ENCODE peak calls at places on chromosomes 5 and 9, in eight cellular contexts. V is neural progenitor cell; R is RWPE1; W is HCT116; E is cardiac fibroblast; S is activated CD8-positive, alpha-beta T cell treated with anti-CD3 and anti-CD28 coated beads for 36 hours; B is AG10803; P is astrocyte of the cerebellum. H is an unnamed sample.

GRCh38 chr5:149773245-149774095 is 43.4 kb downstream of the PPARGC1B start:
- DNase-seq in V (no peak), R (no peak), W (no peak), E (no peak), S (no peak), B (no peak), P (no peak), H (no peak)

GRCh38 chr9:22033012-22033630 is 24.0 kb upstream of the CDKN2B start:
- DNase-seq in V (no peak), R (peak; percentile 62), W (no peak), E (no peak), S (no peak), B (no peak), P (no peak), H (no peak)

GRCh38 chr9:120846251-120846869 is 3.6 kb upstream of the PSMD5 start:
- DNase-seq in V (no peak), R (no peak), W (no peak), E (no peak), S (peak; percentile 43), B (no peak), P (no peak), H (no peak)

GRCh38 chr9:19656704-19657103 is 132.1 kb downstream of the SLC24A2 start:
- DNase-seq in V (no peak), R (no peak), W (no peak), E (no peak), S (no peak), B (no peak), P (no peak), H (no peak)

GRCh38 chr9:97518909-97519307 is 17.4 kb downstream of the TMOD1 start:
- DNase-seq in V (no peak), R (peak; percentile 71), W (no peak), E (peak; percentile 20), S (no peak), B (peak; percentile 76), P (peak; percentile 4), H (no peak)

GRCh38 chr9:84782228-84782866 is 112.8 kb downstream of the NTRK2 start:
- DNase-seq in V (no peak), R (no peak), W (no peak), E (peak; percentile 41), S (no peak), B (no peak), P (no peak), H (no peak)

GRCh38 chr5:147530801-147531389 is 21.0 kb upstream of the DPYSL3 start:
- DNase-seq in V (no peak), R (peak; percentile 91), W (no peak), E (peak; percentile 79), S (no peak), B (peak; percentile 76), P (peak; percentile 53), H (no peak)

GRCh38 chr5:62718368-62718767 is 139.7 kb downstream of the LRRC70 start:
- DNase-seq in V (no peak), R (no peak), W (no peak), E (peak; percentile 10), S (no peak), B (peak; percentile 1), P (no peak), H (no peak)

GRCh38 chr5:75885849-75886596 is 168.8 kb upstream of the POC5 start:
- DNase-seq in V (peak; percentile 45), R (no peak), W (no peak), E (no peak), S (no peak), B (no peak), P (no peak), H (no peak)

GRCh38 chr5:160076997-160077396 is 42.3 kb downstream of the PWWP2A start:
- DNase-seq in V (no peak), R (no peak), W (no peak), E (no peak), S (no peak), B (no peak), P (no peak), H (no peak)

GRCh38 chr9:134391319-134392231 is 65.3 kb downstream of the RXRA start:
- DNase-seq in V (no peak), R (no peak), W (no peak), E (no peak), S (peak; percentile 92), B (no peak), P (no peak), H (peak; percentile 79)

GRCh38 chr9:33446507-33447403 is 638 bp downstream of the AQP3 start:
- DNase-seq in V (peak; percentile 20), R (peak; percentile 78), W (no peak), E (peak; percentile 51), S (peak; percentile 82), B (peak; percentile 32), P (no peak), H (peak; percentile 87)

GRCh38 chr5:139178948-139179347 is 19.2 kb downstream of the SIL1 start:
- DNase-seq in V (peak; percentile 49), R (peak; percentile 66), W (no peak), E (peak; percentile 87), S (no peak), B (no peak), P (no peak), H (no peak)

GRCh38 chr9:35424356-35425352 is 65.3 kb upstream of the RUSC2 start:
- DNase-seq in V (peak; percentile 11), R (no peak), W (no peak), E (no peak), S (no peak), B (no peak), P (no peak), H (no peak)

GRCh38 chr9:109934499-109935214 is 154.7 kb downstream of the PALM2AKAP2 start:
- DNase-seq in V (no peak), R (no peak), W (no peak), E (no peak), S (peak; percentile 46), B (peak; percentile 43), P (no peak), H (peak; percentile 8)

GRCh38 chr5:88602584-88602983 is 280.4 kb downstream of the MEF2C start:
- DNase-seq in V (peak; percentile 13), R (no peak), W (peak; percentile 10), E (no peak), S (peak; percentile 36), B (no peak), P (no peak), H (no peak)
- TF ChIP-seq CTCF in V (peak; percentile 50), R (peak; percentile 47), W (peak; percentile 70), E (no peak), S (peak; percentile 67), B (peak; percentile 10), P (peak; percentile 23), H (peak; percentile 58)

GRCh38 chr9:5191983-5192382 is 6.5 kb upstream of the INSL6 start:
- DNase-seq in V (no peak), R (no peak), W (no peak), E (no peak), S (no peak), B (no peak), P (no peak), H (no peak)

GRCh38 chr9:5185220-5185840 is at the start of gene INSL6:
- DNase-seq in V (no peak), R (no peak), W (no peak), E (no peak), S (no peak), B (peak; percentile 31), P (no peak), H (no peak)

GRCh38 chr9:5184776-5185175 is 663 bp downstream of the INSL6 start:
- DNase-seq in V (no peak), R (no peak), W (no peak), E (no peak), S (no peak), B (no peak), P (no peak), H (no peak)

GRCh38 chr9:5188060-5188707 is 2.7 kb upstream of the INSL6 start:
- DNase-seq in V (no peak), R (no peak), W (no peak), E (no peak), S (peak; percentile 5), B (no peak), P (no peak), H (no peak)

GRCh38 chr9:5186416-5187169 is 1.2 kb upstream of the INSL6 start:
- DNase-seq in V (peak; percentile 70), R (peak; percentile 30), W (peak; percentile 48), E (peak; percentile 72), S (peak; percentile 76), B (peak; percentile 63), P (peak; percentile 57), H (peak; percentile 69)
- TF ChIP-seq CTCF in V (peak; percentile 80), R (peak; percentile 71), W (peak; percentile 71), E (peak; percentile 72), S (peak; percentile 87), B (peak; percentile 88), P (peak; percentile 75), H (peak; percentile 45)

GRCh38 chr9:16312962-16313546 is 557.4 kb downstream of the BNC2 start:
- DNase-seq in V (no peak), R (no peak), W (no peak), E (no peak), S (no peak), B (no peak), P (no peak), H (no peak)

GRCh38 chr9:16316406-16316805 is 554.1 kb downstream of the BNC2 start:
- DNase-seq in V (no peak), R (no peak), W (no peak), E (no peak), S (no peak), B (no peak), P (no peak), H (no peak)

GRCh38 chr9:16315720-16316119 is 554.8 kb downstream of the BNC2 start:
- DNase-seq in V (no peak), R (no peak), W (no peak), E (peak; percentile 79), S (no peak), B (peak; percentile 72), P (no peak), H (no peak)

GRCh38 chr9:16312116-16312515 is 558.4 kb downstream of the BNC2 start:
- DNase-seq in V (no peak), R (no peak), W (no peak), E (peak; percentile 92), S (no peak), B (peak; percentile 39), P (no peak), H (no peak)

DNA sequence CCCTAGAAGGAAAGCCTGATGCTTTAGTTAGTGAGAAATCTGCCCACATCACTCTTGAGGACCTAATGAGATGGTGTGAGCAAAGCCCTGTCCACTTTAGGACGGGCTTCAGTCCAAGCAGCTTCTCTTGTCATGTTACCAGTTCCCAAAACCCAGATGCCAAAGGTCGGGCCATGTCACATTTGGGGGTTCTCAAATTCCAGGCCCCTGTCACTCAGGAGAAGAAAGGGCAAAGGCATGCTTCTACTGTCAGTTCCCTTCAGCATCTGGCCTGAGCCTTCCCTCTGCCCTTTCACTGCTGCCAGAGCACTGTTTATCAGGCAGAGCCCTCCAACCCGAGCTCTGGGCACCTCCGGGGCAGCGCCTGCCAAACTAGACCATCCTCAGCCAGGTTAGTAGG is 556.0 kb downstream of the BNC2 start:
- DNase-seq in V (no peak), R (no peak), W (no peak), E (no peak), S (no peak), B (no peak), P (no peak), H (no peak)
- TF ChIP-seq CTCF in V (no peak), R (no peak), W (no peak), E (no peak), S (no peak), B (no peak), P (no peak), H (no peak)

DNA sequence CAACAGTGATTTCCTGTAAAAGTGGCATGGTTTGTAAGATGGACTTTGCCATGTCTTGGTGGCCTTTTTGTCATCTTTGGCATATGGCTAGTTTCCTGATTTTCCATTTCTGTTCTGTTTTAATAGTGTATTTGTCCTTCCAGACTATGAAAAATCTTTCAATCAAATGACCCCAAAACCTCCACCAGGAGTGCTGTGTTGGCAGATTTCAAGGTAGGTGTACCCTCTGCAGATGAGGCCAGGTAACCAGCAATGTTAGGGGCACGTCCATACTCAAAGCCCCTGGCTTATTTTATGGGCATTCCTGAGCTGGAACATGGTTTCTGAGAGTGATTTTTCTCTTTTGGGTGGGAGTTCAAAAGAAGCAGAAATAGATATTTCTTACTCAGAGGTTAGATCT is 15.2 kb upstream of the MAP1B start:
- DNase-seq in V (no peak), R (no peak), W (no peak), E (no peak), S (no peak), B (no peak), P (no peak), H (no peak)
- TF ChIP-seq CTCF in V (no peak), R (no peak), W (no peak), E (no peak), S (no peak), B (no peak), P (no peak), H (no peak)

H was measured in GM13977.